ENCODE peak calls at places on chromosome 15, in four cellular contexts. One of them, this sample, is unnamed.

GRCh38 chr15:85759391-85759790 is 35.3 kb downstream of the KLHL25 start:
- DNase-seq in K562: no peak
- DNase-seq in SK-N-SH: peak
- DNase-seq in H1: no peak
- DNase-seq in this sample: no peak

GRCh38 chr15:52010633-52011595 is 8.1 kb upstream of the MAPK6 start:
- DNase-seq in H1: no peak
- DNase-seq in SK-N-SH: no peak
- DNase-seq in K562: peak
- DNase-seq in this sample: no peak

GRCh38 chr15:85335193-85335939 is 45.0 kb upstream of the AKAP13 start:
- DNase-seq in K562: no peak
- DNase-seq in SK-N-SH: no peak
- DNase-seq in H1: no peak
- DNase-seq in this sample: no peak

GRCh38 chr15:29268706-29269484 is 727 bp downstream of the NSMCE3 start:
- DNase-seq in H1: peak
- DNase-seq in SK-N-SH: peak
- DNase-seq in K562: peak
- DNase-seq in this sample: peak

GRCh38 chr15:45855907-45856579 is 221.2 kb downstream of the SQOR start:
- DNase-seq in K562: no peak
- DNase-seq in SK-N-SH: no peak
- DNase-seq in H1: no peak
- DNase-seq in this sample: no peak

GRCh38 chr15:40470423-40471104 is at the start of gene CHST14:
- DNase-seq in SK-N-SH: peak
- DNase-seq in H1: peak
- DNase-seq in K562: no peak
- DNase-seq in this sample: peak

GRCh38 chr15:38487383-38487782 is 33.5 kb downstream of the FAM98B start:
- DNase-seq in SK-N-SH: no peak
- DNase-seq in K562: no peak
- DNase-seq in H1: no peak
- DNase-seq in this sample: no peak

GRCh38 chr15:85810075-85810474 is 15.3 kb upstream of the KLHL25 start:
- DNase-seq in H1: no peak
- DNase-seq in K562: no peak
- DNase-seq in SK-N-SH: no peak
- DNase-seq in this sample: no peak

GRCh38 chr15:32959077-32959476 is 235.4 kb downstream of the FMN1 start:
- DNase-seq in SK-N-SH: no peak
- DNase-seq in H1: no peak
- DNase-seq in K562: no peak
- DNase-seq in this sample: no peak

GRCh38 chr15:96728591-96728990 is 398.1 kb downstream of the NR2F2 start:
- DNase-seq in K562: no peak
- DNase-seq in H1: no peak
- DNase-seq in SK-N-SH: no peak
- DNase-seq in this sample: no peak

GRCh38 chr15:29765898-29766537 is 56.2 kb downstream of the TJP1 start:
- DNase-seq in H1: no peak
- DNase-seq in SK-N-SH: no peak
- DNase-seq in K562: no peak
- DNase-seq in this sample: no peak

GRCh38 chr15:69035205-69035917 is 20.9 kb downstream of the NOX5 start:
- DNase-seq in H1: peak
- DNase-seq in SK-N-SH: no peak
- DNase-seq in K562: peak
- DNase-seq in this sample: peak

GRCh38 chr15:57624730-57625129 is 33.0 kb downstream of the MYZAP start:
- DNase-seq in SK-N-SH: no peak
- DNase-seq in K562: no peak
- DNase-seq in H1: no peak
- DNase-seq in this sample: no peak

GRCh38 chr15:50767332-50767861 is 1.9 kb upstream of the SPPL2A start:
- DNase-seq in K562: no peak
- DNase-seq in SK-N-SH: no peak
- DNase-seq in H1: no peak
- DNase-seq in this sample: no peak

DNA sequence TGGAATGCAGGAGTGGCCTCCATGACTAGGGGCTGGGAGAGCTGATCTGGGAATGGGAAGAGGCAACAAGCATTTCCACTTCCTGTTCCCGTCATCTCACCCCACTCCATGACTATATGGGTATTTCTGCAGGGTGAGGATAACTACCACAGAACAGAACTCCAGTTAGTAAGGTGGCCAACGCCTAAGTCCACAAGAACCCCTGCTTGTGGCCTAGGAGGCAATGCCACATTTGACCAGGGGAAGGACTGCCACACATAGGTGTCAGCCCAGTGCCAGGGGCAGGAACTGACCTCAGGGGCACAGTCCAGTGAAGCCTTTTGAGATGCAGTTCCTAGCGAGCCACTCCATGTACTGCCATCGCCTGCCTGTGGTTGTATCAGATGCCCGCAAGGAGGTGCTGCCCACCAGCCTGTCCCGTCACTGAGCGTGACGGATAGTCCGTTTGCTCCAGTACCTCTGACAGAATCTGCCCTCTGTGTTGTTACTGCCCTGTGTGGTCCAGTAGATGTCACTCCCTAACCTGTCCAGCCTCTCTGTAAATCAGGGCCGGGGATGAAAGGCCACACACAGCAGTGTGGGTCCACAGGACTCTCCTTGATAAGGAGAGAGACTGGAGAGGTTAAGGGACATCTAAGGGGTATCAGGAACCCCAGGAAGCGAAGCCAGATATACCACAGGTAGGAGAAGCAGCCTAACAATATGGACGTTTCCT is 3.5 kb upstream of the MTFMT start:
- DNase-seq in K562: peak
- DNase-seq in SK-N-SH: peak
- DNase-seq in H1: peak
- DNase-seq in this sample: peak
- TF ChIP-seq USF2 in K562: no peak
- TF ChIP-seq USF2 in SK-N-SH: no peak
- TF ChIP-seq USF2 in H1: no peak
- TF ChIP-seq USF2 in this sample: no peak

DNA sequence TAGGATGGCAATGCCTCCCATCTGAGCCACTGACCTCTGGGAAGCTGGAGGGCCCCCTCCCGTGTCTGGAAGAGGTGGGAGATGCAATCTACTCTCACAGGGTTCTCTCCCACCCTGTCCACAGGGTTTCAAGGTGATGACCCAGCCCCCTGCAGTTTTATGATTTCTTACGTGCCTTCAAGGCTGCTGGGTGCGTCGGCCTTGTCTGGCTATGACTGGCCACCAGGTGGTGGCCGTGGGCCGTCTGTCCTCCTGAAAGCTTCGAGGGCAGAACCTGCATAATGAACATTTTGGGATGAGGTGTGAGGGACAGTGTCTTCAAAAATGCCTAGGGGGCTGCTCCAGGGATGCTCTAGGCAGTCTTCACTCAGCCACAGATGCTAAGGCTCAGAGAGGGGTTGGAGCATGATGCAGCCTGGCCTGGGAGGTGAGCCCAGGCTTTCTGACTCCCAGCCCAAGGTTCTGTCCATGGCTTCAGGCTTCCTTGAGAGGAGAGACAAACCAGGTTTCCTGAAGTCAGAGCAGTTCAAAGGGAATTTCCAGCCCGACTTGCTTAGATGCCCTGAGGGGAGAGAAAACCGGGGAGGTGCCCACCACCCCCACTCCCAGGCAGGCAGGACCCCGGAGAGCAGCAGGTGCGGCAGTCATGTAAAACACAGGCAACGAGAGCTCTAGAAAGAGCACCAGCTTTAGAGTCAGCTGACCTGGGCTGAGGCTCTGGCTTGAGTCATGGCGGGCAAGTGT is 18.7 kb downstream of the ISG20 start:
- DNase-seq in SK-N-SH: peak
- DNase-seq in H1: no peak
- DNase-seq in K562: peak
- DNase-seq in this sample: peak
- TF ChIP-seq TEAD4 in SK-N-SH: no peak
- TF ChIP-seq TEAD4 in H1: no peak
- TF ChIP-seq TEAD4 in K562: no peak
- TF ChIP-seq TEAD4 in this sample: no peak

DNA sequence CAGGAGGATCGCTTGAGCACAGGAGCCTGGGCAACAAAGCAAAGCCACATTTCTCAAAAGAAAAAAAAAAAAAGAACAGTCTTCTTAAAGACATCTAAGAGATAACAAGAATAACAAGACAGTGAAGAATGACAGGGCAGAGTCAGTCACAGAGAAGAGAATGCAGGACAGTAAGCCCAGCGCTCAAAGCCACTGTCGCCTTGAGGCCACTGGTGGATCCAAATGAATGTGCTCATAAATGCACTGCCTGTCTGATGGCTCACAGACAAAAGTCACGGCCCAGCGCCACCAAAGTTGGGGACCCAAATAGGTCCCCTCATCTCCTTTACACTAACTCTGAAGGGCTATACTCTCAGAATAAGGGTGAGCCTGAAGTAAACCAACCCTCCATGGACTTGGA is 52.3 kb downstream of the FAM174B start:
- DNase-seq in SK-N-SH: no peak
- DNase-seq in K562: no peak
- DNase-seq in H1: no peak
- DNase-seq in this sample: no peak
- TF ChIP-seq USF2 in SK-N-SH: no peak
- TF ChIP-seq USF2 in K562: no peak
- TF ChIP-seq USF2 in H1: no peak
- TF ChIP-seq USF2 in this sample: no peak

GRCh38 chr15:64634020-64634419 is 141.4 kb downstream of the RBPMS2 start:
- DNase-seq in H1: no peak
- DNase-seq in SK-N-SH: no peak
- DNase-seq in K562: no peak
- DNase-seq in this sample: no peak
- TF ChIP-seq TEAD4 in H1: no peak
- TF ChIP-seq TEAD4 in SK-N-SH: no peak
- TF ChIP-seq TEAD4 in K562: no peak
- TF ChIP-seq TEAD4 in this sample: no peak

DNA sequence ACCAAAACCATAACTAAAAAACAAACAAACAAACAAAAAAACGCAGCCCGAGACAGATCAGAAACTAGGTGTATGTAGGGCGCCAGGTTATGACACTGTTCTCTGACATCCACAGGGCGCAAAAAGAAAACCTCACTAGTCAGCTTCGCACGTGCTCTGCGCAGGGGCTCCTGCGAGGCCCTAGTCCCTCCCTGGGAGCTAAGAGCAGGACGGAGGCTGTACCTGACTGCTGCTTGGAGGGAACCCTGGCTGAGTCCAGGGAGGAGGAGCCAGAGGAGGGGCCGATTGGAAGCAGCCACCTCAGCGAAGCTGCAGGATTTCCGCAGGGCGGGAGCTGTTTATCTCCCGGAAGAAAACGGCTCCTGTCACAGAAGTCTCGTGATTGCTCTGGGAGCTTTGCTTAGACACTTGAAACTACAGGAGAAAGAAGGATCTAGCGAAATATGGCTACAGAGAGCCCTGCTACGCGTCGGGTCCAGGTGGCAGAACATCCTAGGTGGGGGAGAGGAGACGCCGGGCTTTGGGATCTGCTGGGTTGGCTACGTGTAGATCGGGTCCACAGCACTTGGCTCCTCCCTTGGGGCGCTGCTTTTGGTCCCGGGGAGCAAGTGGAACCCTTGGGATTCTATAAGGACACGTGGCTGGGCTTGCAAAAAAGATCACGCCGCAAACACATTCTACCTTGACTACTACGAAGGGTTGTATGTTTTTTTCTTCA is at the start of gene GALK2:
- DNase-seq in H1: peak
- DNase-seq in K562: peak
- DNase-seq in SK-N-SH: peak
- DNase-seq in this sample: peak
- TF ChIP-seq USF2 in H1: peak
- TF ChIP-seq USF2 in K562: peak
- TF ChIP-seq USF2 in SK-N-SH: no peak
- TF ChIP-seq USF2 in this sample: no peak

This sample was measured in WTC11.